ENCODE peak calls at places on chromosomes 16 and 17, in five cellular contexts. U is AG04449, S is PC-3, A is fibroblast of pulmonary artery, L is heart left ventricle. J is an unnamed sample.

GRCh38 chr16:61798741-61799140 is 237.5 kb downstream of the CDH8 start:
- DNase-seq in L (no peak), U (no peak), A (no peak), S (no peak), J (no peak)

GRCh38 chr17:57677301-57677700 is 67.8 kb downstream of the CCDC182 start:
- DNase-seq in S (no peak), L (no peak), U (no peak), A (no peak), J (no peak)

GRCh38 chr17:77320046-77320445 is 179.3 kb downstream of the SEC14L1 start:
- DNase-seq in A (peak; percentile 89), U (no peak), S (no peak), L (no peak), J (no peak)

GRCh38 chr16:54241525-54241924 is 45.1 kb downstream of the IRX3 start:
- DNase-seq in L (no peak), A (no peak), S (no peak), U (no peak), J (no peak)

GRCh38 chr16:67115649-67116048 is 5.9 kb downstream of the PHAF1 start:
- DNase-seq in U (peak; percentile 74), S (peak; percentile 80), L (no peak), A (peak; percentile 60), J (no peak)

GRCh38 chr17:876272-876671 is 94.1 kb downstream of the MRM3 start:
- DNase-seq in S (no peak), L (no peak), A (no peak), U (no peak), J (no peak)

GRCh38 chr17:50270430-50271172 is 3.7 kb upstream of the TMEM92 start:
- DNase-seq in S (no peak), U (no peak), L (peak; percentile 58), A (peak; percentile 68), J (no peak)

GRCh38 chr16:4354512-4355409 is 3.6 kb upstream of the PAM16 start:
- DNase-seq in U (no peak), S (no peak), L (no peak), A (no peak), J (no peak)

GRCh38 chr16:70642633-70643032 is 3.7 kb upstream of the IL34 start:
- DNase-seq in S (no peak), A (no peak), L (no peak), U (no peak), J (no peak)

GRCh38 chr17:48542956-48543853 is 1.7 kb downstream of the HOXB2 start:
- DNase-seq in A (peak; percentile 66), S (peak; percentile 45), L (peak; percentile 43), U (no peak), J (no peak)

GRCh38 chr16:50864386-50864785 is 122.5 kb downstream of the CYLD start:
- DNase-seq in U (no peak), A (no peak), L (no peak), S (no peak), J (no peak)

GRCh38 chr17:6435968-6436367 is 1.0 kb upstream of the AIPL1 start:
- DNase-seq in U (no peak), A (peak; percentile 76), S (peak; percentile 73), L (peak; percentile 60), J (peak; percentile 24)

GRCh38 chr17:4716081-4716480 is 5.6 kb downstream of the ARRB2 start:
- DNase-seq in A (no peak), U (no peak), L (no peak), S (no peak), J (no peak)

GRCh38 chr16:87851601-87852000 is 17.7 kb downstream of the SLC7A5 start:
- DNase-seq in S (no peak), A (no peak), U (no peak), L (no peak), J (no peak)
- TF ChIP-seq CTCF in S (no peak), A (no peak), U (no peak), L (no peak), J (no peak)

DNA sequence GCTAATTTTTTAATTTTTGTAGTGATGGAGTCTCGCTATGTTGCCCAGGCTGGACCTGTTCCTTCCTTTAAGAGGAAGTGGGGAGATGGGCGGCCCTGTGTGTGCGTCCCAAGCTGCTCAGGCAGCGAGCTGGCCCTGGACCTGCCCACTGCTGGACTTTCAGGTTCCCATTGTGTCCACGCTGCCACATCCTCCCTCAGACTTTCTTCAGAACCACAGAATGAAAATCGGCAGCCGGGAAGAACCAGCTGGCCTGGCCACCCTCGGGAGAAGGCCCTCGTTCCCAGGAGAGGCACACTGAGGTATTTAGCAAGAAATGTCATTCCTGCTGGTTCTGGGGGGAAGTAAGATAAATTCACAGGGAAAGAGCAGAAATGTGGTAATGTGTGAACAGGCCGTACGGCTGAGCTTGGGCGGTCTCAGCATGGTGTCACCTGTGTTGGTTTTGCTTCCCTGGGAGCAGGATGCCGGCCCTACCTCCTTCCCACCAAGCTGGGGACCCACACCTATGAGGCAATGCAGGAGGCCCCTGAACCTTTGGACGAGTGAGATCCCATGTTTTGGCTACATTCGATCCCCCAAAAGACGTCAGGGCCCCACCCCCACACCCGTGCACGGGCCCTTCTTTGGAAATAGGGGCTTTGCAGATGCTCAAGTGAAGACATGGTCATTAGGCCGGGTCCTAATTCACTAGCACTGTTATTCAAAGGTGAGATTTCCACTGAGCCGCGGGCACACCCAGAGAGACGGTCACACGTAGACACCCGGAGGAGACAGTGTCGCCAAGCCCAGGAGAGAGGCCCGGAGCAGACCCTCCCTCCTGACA is 35.9 kb upstream of the ZNF469 start:
- DNase-seq in S (no peak), A (no peak), U (no peak), L (peak; percentile 4), J (no peak)
- H3K4me3 ChIP-seq in S (no peak overlapping the region), A (no peak overlapping the region), U (no peak overlapping the region), L (no peak overlapping the region), J (no peak overlapping the region)

GRCh38 chr16:58332997-58333700 is 38.3 kb upstream of the PRSS54 start:
- DNase-seq in A (no peak), L (no peak), S (no peak), U (no peak), J (no peak)

GRCh38 chr16:58337090-58337444 is 42.2 kb upstream of the PRSS54 start:
- DNase-seq in S (no peak), U (no peak), L (no peak), A (no peak), J (no peak)

GRCh38 chr16:58336332-58337089 is 41.7 kb upstream of the PRSS54 start:
- DNase-seq in U (peak; percentile 7), S (peak; percentile 87), A (peak; percentile 75), L (peak; percentile 82), J (peak; percentile 48)

GRCh38 chr16:58331024-58331707 is 36.3 kb upstream of the PRSS54 start:
- DNase-seq in S (no peak), L (no peak), A (no peak), U (no peak), J (no peak)

DNA sequence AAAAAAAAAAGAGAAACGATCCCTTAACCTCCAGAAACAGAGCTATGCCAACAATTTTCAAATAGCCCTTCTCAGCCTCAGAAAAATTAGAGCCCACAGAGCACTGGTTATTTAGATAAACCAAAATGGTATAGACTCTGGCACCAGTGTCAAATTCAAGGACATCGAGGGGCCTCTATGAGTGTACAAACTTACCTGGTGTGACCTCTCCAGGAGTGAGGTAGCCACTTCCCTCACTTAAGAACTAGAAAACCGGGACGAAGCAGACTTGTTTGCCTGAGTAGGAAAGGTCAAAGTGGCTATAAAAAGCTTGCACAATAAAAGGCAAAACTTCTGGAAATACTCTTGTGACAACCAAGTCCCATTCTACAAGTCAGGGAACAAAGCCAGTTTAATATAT is 39.1 kb upstream of the PRSS54 start:
- DNase-seq in A (no peak), L (no peak), S (no peak), U (no peak), J (no peak)
- TF ChIP-seq CTCF in A (no peak), L (no peak), S (no peak), U (no peak), J (no peak)

GRCh38 chr16:14455577-14455976 is 174.5 kb downstream of the PARN start:
- DNase-seq in A (no peak), L (no peak), U (no peak), S (peak; percentile 73), J (no peak)

GRCh38 chr16:14458576-14458975 is 171.5 kb downstream of the PARN start:
- DNase-seq in U (no peak), S (no peak), L (no peak), A (no peak), J (no peak)

GRCh38 chr16:14460726-14461125 is 169.3 kb downstream of the PARN start:
- DNase-seq in A (no peak), U (no peak), L (no peak), S (no peak), J (no peak)

GRCh38 chr16:14454391-14454790 is 175.7 kb downstream of the PARN start:
- DNase-seq in S (peak; percentile 27), U (no peak), L (no peak), A (peak; percentile 39), J (peak; percentile 50)

DNA sequence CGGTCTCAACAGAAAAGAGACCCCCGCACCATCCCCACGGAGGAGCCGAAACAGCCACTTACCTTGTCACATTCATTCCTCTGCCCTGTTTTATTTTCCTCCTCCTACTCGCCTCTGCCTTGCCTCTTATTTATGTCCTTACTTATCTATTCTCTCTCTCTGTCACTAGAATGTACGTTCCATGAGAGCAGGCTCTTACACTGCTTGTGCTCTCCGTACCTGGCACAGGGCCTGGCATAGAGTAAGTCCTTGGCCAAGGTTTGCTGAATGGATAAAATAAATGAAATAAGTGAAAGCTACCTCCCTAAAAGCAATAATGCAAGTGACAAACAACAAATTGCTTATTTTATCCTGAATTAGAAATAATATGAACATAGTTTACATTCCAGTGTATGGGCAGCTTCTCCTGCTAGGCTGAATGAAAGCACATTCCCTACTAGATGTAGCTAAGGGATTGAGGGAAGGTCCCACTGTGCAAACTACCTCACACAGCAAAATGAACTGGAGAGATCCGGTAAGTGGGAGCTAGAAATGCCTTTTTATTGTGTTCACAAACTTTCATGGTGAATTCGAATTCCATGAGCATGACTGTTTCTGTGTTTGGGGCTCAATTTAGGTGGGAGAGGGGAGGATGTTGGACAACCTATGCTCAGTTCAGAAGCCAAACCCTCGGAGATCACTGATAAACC is 173.1 kb downstream of the PARN start:
- DNase-seq in S (no peak), U (no peak), A (peak; percentile 13), L (peak; percentile 29), J (peak; percentile 66)
- H3K4me3 ChIP-seq in S (no peak overlapping the region), U (no peak overlapping the region), A (no peak overlapping the region), L (no peak overlapping the region), J (no peak overlapping the region)